ENCODE peak calls at places on chromosomes 16 and 17, in seven cellular contexts. T is mesendoderm; K is upper lobe of right lung; U is thoracic aorta; H is H1; Q is aorta; F is CD8-positive, alpha-beta memory T cell. P is an unnamed sample. For H3K4me1 and H3K36me3, the result is how much of the 10 kb centered on the place peaks cover.

GRCh38 chr16:4494746-4495490 is 18.7 kb downstream of the HMOX2 start:
- DNase-seq in T (peak), K (no peak), U (no peak), H (no peak), Q (peak), F (no peak), P (no peak)

GRCh38 chr17:34472363-34472762 is 107.0 kb upstream of the TMEM132E start:
- DNase-seq in T (no peak), K (no peak), U (no peak), H (no peak), Q (no peak), F (no peak), P (no peak)

GRCh38 chr16:88759245-88759975 is 25.6 kb downstream of the PIEZO1 start:
- DNase-seq in T (peak), K (peak), U (no peak), H (no peak), Q (no peak), F (peak), P (peak)

GRCh38 chr17:38533706-38534497 is 71.8 kb downstream of the SRCIN1 start:
- DNase-seq in T (peak), K (no peak), U (no peak), H (no peak), Q (no peak), F (no peak), P (no peak)

GRCh38 chr16:63324306-63324705 is 1288.1 kb upstream of the CDH8 start:
- DNase-seq in T (no peak), K (no peak), U (no peak), H (no peak), Q (no peak), F (no peak), P (no peak)

GRCh38 chr16:30131869-30132475 is 9.0 kb upstream of the MAPK3 start:
- DNase-seq in T (no peak), K (no peak), U (no peak), H (no peak), Q (no peak), F (no peak), P (no peak)

GRCh38 chr17:364766-365165 is 12.2 kb upstream of the RPH3AL start:
- DNase-seq in T (no peak), K (peak), U (no peak), H (no peak), Q (no peak), F (no peak), P (no peak)

GRCh38 chr17:73650147-73650546 is 5.9 kb upstream of the SDK2 start:
- DNase-seq in T (peak), K (no peak), U (no peak), H (no peak), Q (no peak), F (no peak), P (no peak)

GRCh38 chr16:79599256-79599836 is 1.2 kb downstream of the MAF start:
- DNase-seq in T (peak), K (peak), U (no peak), H (no peak), Q (peak), F (peak), P (peak)

GRCh38 chr16:77877712-77878111 is 89.3 kb downstream of the VAT1L start:
- DNase-seq in T (no peak), K (no peak), U (no peak), H (no peak), Q (no peak), F (no peak), P (no peak)

GRCh38 chr17:55233840-55234239 is 30.9 kb upstream of the HLF start:
- DNase-seq in T (no peak), K (no peak), U (no peak), H (no peak), Q (no peak), F (no peak), P (no peak)

GRCh38 chr16:31087971-31088370 is 772 bp downstream of the PRSS53 start:
- DNase-seq in T (no peak), K (no peak), U (no peak), H (no peak), Q (no peak), F (no peak), P (no peak)

GRCh38 chr16:70706948-70707465 is 21.2 kb upstream of the MTSS2 start:
- DNase-seq in T (no peak), K (no peak), U (no peak), H (no peak), Q (no peak), F (no peak), P (no peak)

GRCh38 chr16:9090101-9090959 is 1.1 kb upstream of the HAPSTR1 start:
- DNase-seq in T (peak), K (peak), U (no peak), H (no peak), Q (peak), F (peak), P (peak)

GRCh38 chr17:58991718-58992331 is 114.9 kb downstream of the TRIM37 start:
- DNase-seq in T (peak), K (no peak), U (no peak), H (no peak), Q (no peak), F (no peak), P (no peak)

GRCh38 chr16:4500283-4500682 is 24.1 kb downstream of the HMOX2 start:
- DNase-seq in T (peak), K (no peak), U (no peak), H (no peak), Q (peak), F (no peak), P (no peak)

GRCh38 chr17:27644586-27644985 is 13.6 kb downstream of the LGALS9 start:
- DNase-seq in T (no peak), K (no peak), U (no peak), H (no peak), Q (no peak), F (no peak), P (no peak)

GRCh38 chr17:15377608-15378007 is 36.2 kb upstream of the TEKT3 start:
- DNase-seq in T (no peak), K (no peak), U (no peak), H (no peak), Q (no peak), F (no peak), P (no peak)

GRCh38 chr17:18182978-18183333 is 672 bp upstream of the ALKBH5 start:
- DNase-seq in T (no peak), K (peak), U (peak), H (no peak), Q (peak), F (peak), P (peak)

GRCh38 chr17:35778641-35779196 is 16.7 kb downstream of the MMP28 start:
- DNase-seq in T (no peak), K (no peak), U (no peak), H (no peak), Q (no peak), F (no peak), P (no peak)

GRCh38 chr16:1331712-1332617 is 1.5 kb upstream of the BAIAP3 start:
- DNase-seq in T (peak), K (peak), U (no peak), H (no peak), Q (no peak), F (peak), P (peak)

GRCh38 chr17:82536220-82537201 is 17.0 kb downstream of the FOXK2 start:
- DNase-seq in T (no peak), K (no peak), U (no peak), H (no peak), Q (no peak), F (no peak), P (no peak)

GRCh38 chr16:85055503-85056210 is 28.1 kb downstream of the KIAA0513 start:
- DNase-seq in T (peak), K (peak), U (no peak), H (no peak), Q (no peak), F (peak), P (peak)

GRCh38 chr16:50245417-50246298 is 20.7 kb upstream of the ADCY7 start:
- DNase-seq in T (peak), K (peak), U (no peak), H (no peak), Q (peak), F (peak), P (peak)

GRCh38 chr17:29789186-29790170 is 140.6 kb downstream of the SSH2 start:
- DNase-seq in T (no peak), K (peak), U (no peak), H (no peak), Q (no peak), F (no peak), P (no peak)

GRCh38 chr17:70121136-70121535 is 46.1 kb downstream of the KCNJ16 start:
- DNase-seq in T (no peak), K (no peak), U (no peak), H (no peak), Q (no peak), F (no peak), P (no peak)

GRCh38 chr17:73064084-73064938 is 28.2 kb downstream of the SLC39A11 start:
- DNase-seq in T (no peak), K (no peak), U (no peak), H (no peak), Q (no peak), F (no peak), P (no peak)

GRCh38 chr17:49694847-49695697 is 12.7 kb downstream of the SLC35B1 start:
- DNase-seq in T (no peak), K (peak), U (peak), H (no peak), Q (peak), F (peak), P (peak)

GRCh38 chr16:27281285-27281684 is 12.7 kb upstream of the NSMCE1 start:
- DNase-seq in T (no peak), K (no peak), U (no peak), H (no peak), Q (no peak), F (no peak), P (no peak)

GRCh38 chr16:10466861-10467260 is 81.0 kb downstream of the ATF7IP2 start:
- DNase-seq in T (no peak), K (no peak), U (no peak), H (no peak), Q (no peak), F (no peak), P (no peak)

GRCh38 chr16:89410794-89411309 is 79.5 kb downstream of the ANKRD11 start:
- DNase-seq in T (no peak), K (peak), U (peak), H (no peak), Q (peak), F (no peak), P (no peak)

GRCh38 chr17:49775546-49776260 is 11.8 kb upstream of the FAM117A start:
- DNase-seq in T (peak), K (no peak), U (no peak), H (no peak), Q (no peak), F (no peak), P (no peak)

GRCh38 chr17:32931686-32932085 is 3.7 kb downstream of the TMEM98 start:
- DNase-seq in T (no peak), K (no peak), U (no peak), H (no peak), Q (no peak), F (no peak), P (no peak)

GRCh38 chr17:9350083-9350482 is 225.5 kb downstream of the STX8 start:
- DNase-seq in T (no peak), K (no peak), U (no peak), H (no peak), Q (no peak), F (no peak), P (no peak)

GRCh38 chr17:56826611-56827414 is 6.9 kb downstream of the C17orf67 start:
- DNase-seq in T (no peak), K (no peak), U (no peak), H (no peak), Q (no peak), F (no peak), P (no peak)

GRCh38 chr16:84484579-84485254 is 19.7 kb downstream of the MEAK7 start:
- DNase-seq in T (peak), K (peak), U (no peak), H (no peak), Q (peak), F (no peak), P (no peak)

GRCh38 chr16:56634715-56635440 is 2.4 kb downstream of the MT1M start:
- DNase-seq in T (no peak), K (no peak), U (no peak), H (no peak), Q (no peak), F (no peak), P (no peak)

GRCh38 chr16:56633535-56633934 is 1.1 kb downstream of the MT1M start:
- DNase-seq in T (no peak), K (no peak), U (no peak), H (no peak), Q (no peak), F (no peak), P (no peak)

GRCh38 chr16:56637814-56638750 is at the start of gene MT1A:
- DNase-seq in T (peak), K (peak), U (peak), H (no peak), Q (peak), F (no peak), P (no peak)

GRCh38 chr16:56636616-56637413 is 1.7 kb upstream of the MT1A start:
- DNase-seq in T (no peak), K (no peak), U (no peak), H (no peak), Q (no peak), F (no peak), P (no peak)

GRCh38 chr16:56635441-56635967 is 3.0 kb upstream of the MT1A start:
- DNase-seq in T (no peak), K (no peak), U (no peak), H (no peak), Q (no peak), F (no peak), P (no peak)
- H3K4me1 ChIP-seq in T (under half), K (under half), U (under half), H (under half), Q (under half), F (under half), P (under half)

DNA sequence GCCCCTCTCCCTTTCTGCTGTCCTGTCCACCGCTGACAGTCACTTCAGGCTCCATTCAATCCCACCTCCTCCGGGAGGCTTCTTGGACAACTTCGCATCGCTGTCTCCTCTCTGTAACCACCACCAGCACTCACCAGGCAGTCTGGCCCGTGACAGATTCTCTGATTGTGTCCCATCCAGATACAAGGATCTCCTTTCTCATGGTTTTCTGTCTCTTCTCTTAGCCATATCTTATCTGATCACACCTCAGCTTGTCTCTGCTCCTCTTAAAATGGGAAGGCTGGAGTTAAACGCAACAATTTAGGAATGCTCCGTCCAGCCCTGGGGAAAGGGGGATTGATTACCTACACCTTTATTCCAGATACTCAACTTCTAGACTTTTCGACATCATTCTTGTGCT is 56.9 kb upstream of the ARHGAP44 start:
- DNase-seq in T (peak), K (no peak), U (no peak), H (no peak), Q (no peak), F (no peak), P (no peak)
- H3K27ac ChIP-seq in T (peak), K (no peak), U (peak), H (no peak), Q (no peak), F (no peak), P (no peak)

GRCh38 chr17:50839591-50840310 is 4.4 kb downstream of the WFIKKN2 start:
- DNase-seq in T (no peak), K (no peak), U (no peak), H (no peak), Q (peak), F (no peak), P (no peak)

GRCh38 chr17:50837980-50838954 is 2.9 kb downstream of the WFIKKN2 start:
- DNase-seq in T (no peak), K (no peak), U (no peak), H (no peak), Q (no peak), F (no peak), P (no peak)

GRCh38 chr17:50841277-50841948 is 6.0 kb downstream of the WFIKKN2 start:
- DNase-seq in T (no peak), K (no peak), U (no peak), H (no peak), Q (peak), F (no peak), P (no peak)

GRCh38 chr17:50841949-50842354 is 6.6 kb downstream of the WFIKKN2 start:
- DNase-seq in T (peak), K (peak), U (no peak), H (peak), Q (peak), F (no peak), P (peak)

GRCh38 chr17:50840311-50840851 is 5.0 kb downstream of the WFIKKN2 start:
- DNase-seq in T (no peak), K (no peak), U (no peak), H (no peak), Q (peak), F (no peak), P (no peak)
- H3K36me3 ChIP-seq in T (under half), K (under half), U (under half), H (under half), Q (under half), F (under half), P (under half)

DNA sequence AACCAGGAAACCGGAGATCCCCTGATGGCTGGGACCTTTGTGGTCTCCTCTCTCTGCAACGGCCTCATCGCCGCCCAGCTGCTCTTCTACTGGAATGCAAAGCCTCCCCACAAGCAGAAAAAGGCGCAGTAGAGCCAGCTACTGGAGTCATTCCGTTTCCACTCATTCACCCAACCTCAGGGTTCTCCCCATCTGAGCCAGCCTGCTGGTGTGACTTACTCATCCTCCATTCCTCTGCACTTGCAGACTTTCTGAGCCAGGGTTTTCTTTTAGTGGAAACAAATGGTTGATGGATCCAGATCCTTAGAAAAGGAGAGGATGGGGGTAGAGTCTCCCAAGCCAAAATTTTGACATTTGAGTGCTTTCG is 2.5 kb downstream of the SOX15 start:
- DNase-seq in T (no peak), K (no peak), U (no peak), H (no peak), Q (no peak), F (no peak), P (no peak)
- H3K4me1 ChIP-seq in T (under half), K (under half), U (under half), H (under half), Q (under half), F (under half), P (under half)